ENCODE peak calls at places on chromosomes 12 and 14, in ten cellular contexts. M, S, X, Z, P, O, C, A, U and T are unnamed samples.

GRCh38 chr14:60101801-60102200 is 10.1 kb downstream of the PCNX4 start:
- DNase-seq in M (no peak), Z (no peak), O (no peak), P (peak; percentile 29), C (no peak), U (no peak), S (no peak), X (no peak), A (no peak), T (no peak)

GRCh38 chr12:53191096-53191884 is 10.6 kb upstream of the CSAD start:
- DNase-seq in X (no peak), M (no peak), O (no peak), P (no peak), Z (no peak), C (no peak), S (no peak), A (no peak), U (no peak), T (no peak)

GRCh38 chr12:107632246-107632645 is 53.4 kb upstream of the PWP1 start:
- DNase-seq in A (no peak), C (no peak), P (no peak), S (no peak), O (no peak), U (no peak), Z (no peak), M (no peak), X (no peak), T (no peak)

GRCh38 chr14:61678966-61679365 is 16.3 kb upstream of the HIF1A start:
- DNase-seq in C (no peak), M (no peak), S (no peak), Z (no peak), X (no peak), A (no peak), P (peak; percentile 64), U (peak; percentile 88), O (no peak), T (no peak)

GRCh38 chr12:42609605-42610004 is 20.1 kb upstream of the PRICKLE1 start:
- DNase-seq in A (no peak), O (no peak), X (no peak), U (no peak), C (peak; percentile 29), P (no peak), M (no peak), Z (no peak), S (no peak), T (no peak)

GRCh38 chr14:37587438-37587837 is 7.6 kb downstream of the FOXA1 start:
- DNase-seq in M (no peak), Z (no peak), C (no peak), O (no peak), X (no peak), A (no peak), P (no peak), S (no peak), U (no peak), T (no peak)

GRCh38 chr14:51328089-51328941 is 88.3 kb downstream of the TMX1 start:
- DNase-seq in P (peak; percentile 70), A (peak; percentile 9), M (no peak), S (no peak), C (peak; percentile 58), U (peak; percentile 11), O (no peak), Z (no peak), X (no peak), T (no peak)

GRCh38 chr14:31758941-31759340 is 197.7 kb downstream of the NUBPL start:
- DNase-seq in U (no peak), P (no peak), C (no peak), A (no peak), O (no peak), S (no peak), M (no peak), X (no peak), Z (no peak), T (no peak)

GRCh38 chr12:16350682-16351081 is 3.2 kb downstream of the MGST1 start:
- DNase-seq in O (peak; percentile 27), U (no peak), S (peak; percentile 70), M (peak; percentile 80), C (peak; percentile 97), A (peak; percentile 90), X (no peak), Z (peak; percentile 76), P (peak; percentile 96), T (peak; percentile 86)

GRCh38 chr12:79841248-79841877 is 93.5 kb downstream of the PPP1R12A start:
- DNase-seq in M (no peak), X (no peak), U (no peak), Z (no peak), O (no peak), P (no peak), S (no peak), A (no peak), C (no peak), T (no peak)

GRCh38 chr12:75699251-75699650 is 187.8 kb upstream of the KRR1 start:
- DNase-seq in U (no peak), X (no peak), Z (no peak), C (no peak), S (no peak), O (no peak), P (no peak), A (no peak), M (no peak), T (no peak)

GRCh38 chr14:66955159-66955558 is 234.1 kb upstream of the GARIN2 start:
- DNase-seq in S (no peak), C (no peak), X (no peak), P (peak; percentile 7), U (no peak), M (no peak), O (no peak), Z (no peak), A (no peak), T (no peak)

GRCh38 chr14:94037954-94038353 is 11.8 kb downstream of the OTUB2 start:
- DNase-seq in Z (no peak), P (no peak), S (no peak), C (no peak), O (no peak), U (no peak), A (no peak), M (no peak), X (no peak), T (no peak)

GRCh38 chr14:71742491-71742890 is 189.7 kb upstream of the RGS6 start:
- DNase-seq in A (no peak), C (no peak), P (peak; percentile 69), U (no peak), M (no peak), X (no peak), S (peak; percentile 52), O (no peak), Z (no peak), T (no peak)

GRCh38 chr14:69107407-69108003 is 45.4 kb downstream of the DCAF5 start:
- DNase-seq in A (peak; percentile 37), C (peak; percentile 69), O (no peak), Z (no peak), U (peak; percentile 85), M (peak; percentile 49), S (no peak), P (peak; percentile 62), X (no peak), T (peak; percentile 38)

GRCh38 chr12:115752913-115753726 is 524.4 kb downstream of the MED13L start:
- DNase-seq in O (no peak), S (no peak), M (peak; percentile 36), X (no peak), A (peak; percentile 51), U (peak; percentile 75), Z (no peak), P (peak; percentile 78), C (peak; percentile 87), T (peak; percentile 80)
- TF ChIP-seq CTCF in O (peak; percentile 57), S (peak; percentile 70), M (peak; percentile 41), X (peak; percentile 49), A (peak; percentile 83), U (peak; percentile 67), Z (peak; percentile 71), P (peak; percentile 84), C (peak; percentile 73), T (peak; percentile 64)

GRCh38 chr12:7152818-7153217 is 22.6 kb downstream of the CLSTN3 start:
- DNase-seq in P (no peak), X (no peak), U (no peak), O (no peak), C (no peak), Z (no peak), A (no peak), S (no peak), M (no peak), T (no peak)

GRCh38 chr12:7154901-7155470 is 24.8 kb downstream of the CLSTN3 start:
- DNase-seq in C (no peak), U (no peak), P (no peak), X (no peak), Z (no peak), S (no peak), O (no peak), M (no peak), A (no peak), T (no peak)

GRCh38 chr12:7156259-7157197 is 26.4 kb downstream of the CLSTN3 start:
- DNase-seq in Z (no peak), A (no peak), O (no peak), M (no peak), S (no peak), X (no peak), C (no peak), P (no peak), U (no peak), T (no peak)

GRCh38 chr12:7155471-7156034 is 25.4 kb downstream of the CLSTN3 start:
- DNase-seq in P (no peak), O (peak; percentile 67), X (no peak), M (peak; percentile 91), A (peak; percentile 95), Z (no peak), C (no peak), S (no peak), U (no peak), T (no peak)

DNA sequence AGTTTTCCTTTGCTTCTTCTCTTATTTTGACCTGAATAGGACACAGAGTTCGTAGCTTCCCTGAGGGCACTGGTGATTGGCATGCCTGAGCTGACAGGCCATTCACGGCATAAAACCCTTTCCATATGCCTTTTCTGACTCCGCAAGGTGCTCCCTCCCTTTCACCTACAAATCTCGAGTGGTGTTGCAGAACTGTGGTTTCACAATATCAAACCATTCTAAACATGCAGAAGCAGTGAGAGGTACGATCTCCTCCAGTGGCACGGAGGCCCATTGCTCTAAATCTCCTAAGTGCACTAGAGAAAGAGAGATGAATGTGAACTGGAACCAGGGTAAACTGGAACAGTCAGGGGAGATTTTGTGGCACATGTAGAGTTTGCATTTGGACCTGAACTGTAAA is 23.9 kb downstream of the CLSTN3 start:
- DNase-seq in Z (no peak), C (no peak), P (no peak), A (peak; percentile 29), X (no peak), U (no peak), S (no peak), M (peak; percentile 67), O (no peak), T (no peak)
- TF ChIP-seq CTCF in Z (no peak), C (no peak), P (no peak), A (no peak), X (no peak), U (no peak), S (no peak), M (no peak), O (no peak), T (no peak)

GRCh38 chr12:47112679-47113078 is 32.9 kb upstream of the AMIGO2 start:
- DNase-seq in O (no peak), Z (no peak), U (no peak), C (no peak), S (no peak), A (no peak), M (no peak), P (no peak), X (no peak), T (no peak)
- TF ChIP-seq CTCF in O (no peak), Z (no peak), U (no peak), C (no peak), S (no peak), A (no peak), M (no peak), P (no peak), X (no peak), T (no peak)

GRCh38 chr14:100417466-100417865 is 94.3 kb downstream of the SLC25A47 start:
- DNase-seq in S (peak; percentile 66), O (peak; percentile 30), M (no peak), Z (peak; percentile 64), U (peak; percentile 86), X (no peak), A (no peak), P (peak; percentile 88), C (peak; percentile 92), T (peak; percentile 59)
- TF ChIP-seq CTCF in S (peak; percentile 94), O (no peak), M (no peak), Z (no peak), U (peak; percentile 68), X (no peak), A (no peak), P (peak; percentile 98), C (peak; percentile 88), T (peak; percentile 92)